ENCODE peak calls at places on chromosome 18, in six cellular contexts. Q is astrocyte of the spinal cord, W is Daoy, V is fibroblast of the conjunctiva, Z is midbrain, P is NCI-H1105. X is an unnamed sample.

GRCh38 chr18:45291616-45292612 is 323.4 kb upstream of the SLC14A2 start:
- DNase-seq in Q (peak; percentile 79), W (peak; percentile 46), P (peak; percentile 48), Z (no peak), V (no peak), X (no peak)

GRCh38 chr18:25998461-25998860 is 92.0 kb downstream of the SS18 start:
- DNase-seq in W (no peak), V (no peak), P (no peak), Q (no peak), Z (no peak), X (no peak)

GRCh38 chr18:13831864-13832508 is 8.0 kb downstream of the MC5R start:
- DNase-seq in V (no peak), P (no peak), Z (no peak), W (peak; percentile 16), Q (no peak), X (no peak)

GRCh38 chr18:57437782-57438668 is 2.9 kb downstream of the ONECUT2 start:
- DNase-seq in V (peak; percentile 27), Q (no peak), P (peak; percentile 93), W (peak; percentile 88), Z (peak; percentile 43), X (peak; percentile 5)

GRCh38 chr18:43719264-43719795 is 442.0 kb upstream of the SYT4 start:
- DNase-seq in P (no peak), Q (no peak), Z (no peak), V (no peak), W (no peak), X (no peak)

GRCh38 chr18:75127143-75128021 is 81.6 kb downstream of the PTGR3 start:
- DNase-seq in Q (no peak), Z (no peak), V (no peak), W (no peak), P (no peak), X (peak; percentile 13)

GRCh38 chr18:30186245-30186644 is 856.3 kb downstream of the DSC3 start:
- DNase-seq in V (no peak), Z (no peak), P (no peak), Q (no peak), W (no peak), X (no peak)

GRCh38 chr18:7987284-7987976 is 420.3 kb downstream of the PTPRM start:
- DNase-seq in W (peak; percentile 38), P (no peak), Q (peak; percentile 81), Z (no peak), V (peak; percentile 47), X (peak; percentile 62)

GRCh38 chr18:7116001-7116831 is 1.4 kb downstream of the LAMA1 start:
- DNase-seq in V (no peak), Q (peak; percentile 33), W (peak; percentile 27), Z (no peak), P (no peak), X (no peak)

GRCh38 chr18:12271376-12272235 is 17.4 kb downstream of the CIDEA start:
- DNase-seq in Q (peak; percentile 88), P (peak; percentile 37), W (peak; percentile 82), Z (peak; percentile 74), V (peak; percentile 59), X (no peak)

GRCh38 chr18:58186258-58186948 is 142.4 kb downstream of the NEDD4L start:
- DNase-seq in W (peak; percentile 85), Z (no peak), Q (peak; percentile 82), P (no peak), V (no peak), X (peak; percentile 24)

GRCh38 chr18:73093687-73094250 is 226.0 kb upstream of the NETO1 start:
- DNase-seq in Q (no peak), W (no peak), V (no peak), P (no peak), Z (no peak), X (no peak)

GRCh38 chr18:13390711-13391110 is 172.2 kb downstream of the LDLRAD4 start:
- DNase-seq in P (no peak), W (no peak), V (no peak), Q (no peak), Z (no peak), X (no peak)

GRCh38 chr18:10417191-10417590 is 37.2 kb upstream of the APCDD1 start:
- DNase-seq in V (no peak), W (no peak), Q (no peak), Z (no peak), P (no peak), X (no peak)

GRCh38 chr18:58045265-58046086 is 1.4 kb downstream of the NEDD4L start:
- DNase-seq in Z (peak; percentile 65), Q (peak; percentile 26), V (no peak), P (peak; percentile 64), W (peak; percentile 55), X (no peak)

GRCh38 chr18:62814114-62814759 is 98.9 kb downstream of the PHLPP1 start:
- DNase-seq in Z (no peak), P (no peak), Q (peak; percentile 17), V (no peak), W (no peak), X (no peak)

GRCh38 chr18:6741290-6741689 is 11.8 kb downstream of the ARHGAP28 start:
- DNase-seq in P (no peak), V (peak; percentile 98), Q (peak; percentile 99), W (peak; percentile 86), Z (no peak), X (peak; percentile 98)

GRCh38 chr18:55489742-55490055 is 98.3 kb downstream of the TCF4 start:
- DNase-seq in P (peak; percentile 58), Z (no peak), V (no peak), W (no peak), Q (no peak), X (no peak)

GRCh38 chr18:62384610-62385097 is 59.5 kb downstream of the TNFRSF11A start:
- DNase-seq in V (no peak), P (no peak), Z (no peak), W (no peak), Q (peak; percentile 4), X (no peak)

GRCh38 chr18:67726882-67727281 is 210.4 kb upstream of the DSEL start:
- DNase-seq in V (no peak), W (no peak), P (no peak), Z (no peak), Q (no peak), X (no peak)

GRCh38 chr18:59233017-59233410 is 13.1 kb downstream of the GRP start:
- DNase-seq in Q (no peak), V (no peak), W (peak; percentile 29), Z (no peak), P (no peak), X (no peak)

GRCh38 chr18:78736015-78736690 is 243.5 kb upstream of the SALL3 start:
- DNase-seq in Z (no peak), V (no peak), P (no peak), W (no peak), Q (no peak), X (no peak)

GRCh38 chr18:4836146-4836545 is 360.9 kb downstream of the AKAIN1 start:
- DNase-seq in V (no peak), Z (no peak), Q (no peak), P (no peak), W (no peak), X (no peak)

GRCh38 chr18:29664278-29665021 is 1378.1 kb downstream of the DSC3 start:
- DNase-seq in P (no peak), Z (no peak), Q (no peak), V (no peak), W (no peak), X (no peak)

GRCh38 chr18:51653507-51654213 is 456.2 kb upstream of the MEX3C start:
- DNase-seq in Q (no peak), V (no peak), W (no peak), P (no peak), Z (no peak), X (no peak)

GRCh38 chr18:74252032-74252380 is 39.8 kb downstream of the CYB5A start:
- DNase-seq in W (no peak), Z (no peak), P (no peak), V (no peak), Q (peak; percentile 40), X (no peak)

GRCh38 chr18:10560457-10561045 is 34.7 kb downstream of the NAPG start:
- DNase-seq in P (peak; percentile 40), Q (peak; percentile 72), W (peak; percentile 46), V (peak; percentile 51), Z (peak; percentile 82), X (peak; percentile 26)

GRCh38 chr18:26547302-26548143 is 830 bp downstream of the KCTD1 start:
- DNase-seq in W (no peak), Q (peak; percentile 87), Z (peak; percentile 47), P (no peak), V (peak; percentile 64), X (peak; percentile 58)

GRCh38 chr18:57533901-57534300 is 52.6 kb downstream of the FECH start:
- DNase-seq in V (no peak), P (no peak), Z (no peak), W (no peak), Q (no peak), X (no peak)

GRCh38 chr18:75548353-75548752 is 120.8 kb upstream of the SMIM21 start:
- DNase-seq in W (peak; percentile 71), Z (no peak), Q (no peak), V (no peak), P (no peak), X (no peak)

GRCh38 chr18:54127759-54128378 is 96.6 kb downstream of the MBD2 start:
- DNase-seq in W (peak; percentile 25), P (peak; percentile 45), V (peak; percentile 49), Z (peak; percentile 67), Q (peak; percentile 65), X (peak; percentile 28)

GRCh38 chr18:77086656-77087390 is 45.8 kb downstream of the MBP start:
- DNase-seq in V (no peak), W (no peak), Q (no peak), P (no peak), Z (no peak), X (no peak)

GRCh38 chr18:75730249-75730648 is 302.7 kb upstream of the SMIM21 start:
- DNase-seq in V (no peak), Q (no peak), Z (no peak), W (no peak), P (no peak), X (no peak)

GRCh38 chr18:48866028-48866733 is 84.6 kb downstream of the SMAD7 start:
- DNase-seq in Q (peak; percentile 79), V (peak; percentile 40), Z (peak; percentile 51), P (peak; percentile 91), W (peak; percentile 43), X (peak; percentile 41)

GRCh38 chr18:31325051-31325450 is 7.1 kb downstream of the DSG1 start:
- DNase-seq in Z (no peak), P (no peak), W (peak; percentile 83), V (peak; percentile 85), Q (peak; percentile 93), X (peak; percentile 93)

GRCh38 chr18:902179-902718 is 2.4 kb upstream of the ADCYAP1 start:
- DNase-seq in V (no peak), Q (no peak), Z (no peak), P (no peak), W (peak; percentile 35), X (no peak)

GRCh38 chr18:55300469-55301195 is 287.4 kb downstream of the TCF4 start:
- DNase-seq in P (no peak), V (peak; percentile 95), Q (peak; percentile 62), W (no peak), Z (no peak), X (peak; percentile 56)